ENCODE peak calls at places on chromosome 1, in seven cellular contexts. P is fibroblast of pulmonary artery; K is GM12865; B is pulmonary artery endothelial cell; M is AG04450; W is stimulated activated CD4-positive, alpha-beta T cell treated with anti-CD3 and anti-CD28 coated beads, TNF-alpha, amount 100 ng/mL, for 4 hours; O is cardiac muscle cell. T is an unnamed sample.
A peak's percentile ranks its signal among the peaks of the same experiment; 100 is the strongest.

GRCh38 chr1:64167176-64167575 is 36.2 kb upstream of the UBE2U start:
- DNase-seq in P (peak; percentile 27), K (no peak), B (no peak), M (no peak), W (no peak), O (peak; percentile 45), T (peak; percentile 57)

GRCh38 chr1:183580281-183580682 is 10.0 kb downstream of the NCF2 start:
- DNase-seq in P (peak; percentile 38), K (peak; percentile 45), B (no peak), M (no peak), W (no peak), O (peak; percentile 33), T (no peak)

GRCh38 chr1:229027622-229028182 is 243.2 kb upstream of the RAB4A start:
- DNase-seq in P (peak; percentile 93), K (peak; percentile 41), B (peak; percentile 33), M (no peak), W (no peak), O (peak; percentile 95), T (peak; percentile 28)

GRCh38 chr1:241787691-241788090 is 60.3 kb upstream of the EXO1 start:
- DNase-seq in P (no peak), K (no peak), B (no peak), M (no peak), W (no peak), O (no peak), T (no peak)

GRCh38 chr1:98028800-98029199 is 108.0 kb upstream of the DPYD start:
- DNase-seq in P (peak; percentile 25), K (no peak), B (no peak), M (no peak), W (no peak), O (no peak), T (no peak)

GRCh38 chr1:224052767-224053166 is 61.1 kb upstream of the FBXO28 start:
- DNase-seq in P (peak; percentile 49), K (no peak), B (peak; percentile 90), M (no peak), W (no peak), O (peak; percentile 26), T (peak; percentile 71)

GRCh38 chr1:210584439-210585113 is 255.9 kb downstream of the HHAT start:
- DNase-seq in P (peak; percentile 60), K (peak; percentile 79), B (peak; percentile 4), M (peak; percentile 34), W (peak; percentile 43), O (peak; percentile 78), T (peak; percentile 83)

GRCh38 chr1:58841455-58841854 is 57.6 kb upstream of the JUN start:
- DNase-seq in P (no peak), K (peak; percentile 52), B (no peak), M (no peak), W (no peak), O (no peak), T (no peak)

GRCh38 chr1:227886993-227887696 is 60.6 kb downstream of the WNT9A start:
- DNase-seq in P (peak; percentile 45), K (no peak), B (no peak), M (peak; percentile 30), W (no peak), O (peak; percentile 81), T (peak; percentile 62)